ENCODE peak calls at places on chromosomes 5 and 9, in seven cellular contexts. One of them, this sample, is unnamed.

GRCh38 chr5:123142957-123143356 is 53.9 kb downstream of the PRDM6 start:
- DNase-seq in stimulated activated CD4-positive, alpha-beta T cell treated with anti-CD3 and anti-CD28 coated beads, Interleukin-12 subunit alpha, Interleukin-12 subunit beta, amount 100 ng/mL, for 4 hours: no peak
- DNase-seq in NCI-H1092: no peak
- DNase-seq in activated CD4-positive, alpha-beta T cell treated with anti-CD3 and anti-CD28 coated beads for 24 hours: no peak
- DNase-seq in activated naive CD4-positive, alpha-beta T cell treated with anti-CD3 and anti-CD28 coated beads, Interleukin-2, amount 50 U/mL, for 72 hours: no peak
- DNase-seq in brain microvascular endothelial cell: no peak
- DNase-seq in NT2/D1: no peak
- DNase-seq in this sample: no peak

GRCh38 chr9:14323083-14323968 is 9.4 kb upstream of the NFIB start:
- DNase-seq in stimulated activated CD4-positive, alpha-beta T cell treated with anti-CD3 and anti-CD28 coated beads, Interleukin-12 subunit alpha, Interleukin-12 subunit beta, amount 100 ng/mL, for 4 hours: no peak
- DNase-seq in NCI-H1092: peak; percentile 76
- DNase-seq in activated CD4-positive, alpha-beta T cell treated with anti-CD3 and anti-CD28 coated beads for 24 hours: no peak
- DNase-seq in activated naive CD4-positive, alpha-beta T cell treated with anti-CD3 and anti-CD28 coated beads, Interleukin-2, amount 50 U/mL, for 72 hours: no peak
- DNase-seq in brain microvascular endothelial cell: no peak
- DNase-seq in NT2/D1: no peak
- DNase-seq in this sample: no peak

GRCh38 chr9:137460363-137461315 is 1.5 kb upstream of the NSMF start:
- DNase-seq in stimulated activated CD4-positive, alpha-beta T cell treated with anti-CD3 and anti-CD28 coated beads, Interleukin-12 subunit alpha, Interleukin-12 subunit beta, amount 100 ng/mL, for 4 hours: no peak
- DNase-seq in NCI-H1092: no peak
- DNase-seq in activated CD4-positive, alpha-beta T cell treated with anti-CD3 and anti-CD28 coated beads for 24 hours: no peak
- DNase-seq in activated naive CD4-positive, alpha-beta T cell treated with anti-CD3 and anti-CD28 coated beads, Interleukin-2, amount 50 U/mL, for 72 hours: no peak
- DNase-seq in brain microvascular endothelial cell: no peak
- DNase-seq in NT2/D1: no peak
- DNase-seq in this sample: no peak

GRCh38 chr5:43019293-43019614 is 20.9 kb downstream of the ANXA2R start:
- DNase-seq in stimulated activated CD4-positive, alpha-beta T cell treated with anti-CD3 and anti-CD28 coated beads, Interleukin-12 subunit alpha, Interleukin-12 subunit beta, amount 100 ng/mL, for 4 hours: no peak
- DNase-seq in NCI-H1092: no peak
- DNase-seq in activated CD4-positive, alpha-beta T cell treated with anti-CD3 and anti-CD28 coated beads for 24 hours: no peak
- DNase-seq in activated naive CD4-positive, alpha-beta T cell treated with anti-CD3 and anti-CD28 coated beads, Interleukin-2, amount 50 U/mL, for 72 hours: no peak
- DNase-seq in brain microvascular endothelial cell: no peak
- DNase-seq in NT2/D1: no peak
- DNase-seq in this sample: no peak

GRCh38 chr5:116002116-116002906 is 30.0 kb upstream of the ARL14EPL start:
- DNase-seq in stimulated activated CD4-positive, alpha-beta T cell treated with anti-CD3 and anti-CD28 coated beads, Interleukin-12 subunit alpha, Interleukin-12 subunit beta, amount 100 ng/mL, for 4 hours: no peak
- DNase-seq in NCI-H1092: no peak
- DNase-seq in activated CD4-positive, alpha-beta T cell treated with anti-CD3 and anti-CD28 coated beads for 24 hours: no peak
- DNase-seq in activated naive CD4-positive, alpha-beta T cell treated with anti-CD3 and anti-CD28 coated beads, Interleukin-2, amount 50 U/mL, for 72 hours: no peak
- DNase-seq in brain microvascular endothelial cell: no peak
- DNase-seq in NT2/D1: no peak
- DNase-seq in this sample: no peak

GRCh38 chr9:88816141-88816540 is 175.1 kb upstream of the S1PR3 start:
- DNase-seq in stimulated activated CD4-positive, alpha-beta T cell treated with anti-CD3 and anti-CD28 coated beads, Interleukin-12 subunit alpha, Interleukin-12 subunit beta, amount 100 ng/mL, for 4 hours: no peak
- DNase-seq in NCI-H1092: no peak
- DNase-seq in activated CD4-positive, alpha-beta T cell treated with anti-CD3 and anti-CD28 coated beads for 24 hours: no peak
- DNase-seq in activated naive CD4-positive, alpha-beta T cell treated with anti-CD3 and anti-CD28 coated beads, Interleukin-2, amount 50 U/mL, for 72 hours: no peak
- DNase-seq in brain microvascular endothelial cell: peak; percentile 86
- DNase-seq in NT2/D1: no peak
- DNase-seq in this sample: no peak

GRCh38 chr9:16092627-16093091 is 539.8 kb downstream of the CCDC171 start:
- DNase-seq in stimulated activated CD4-positive, alpha-beta T cell treated with anti-CD3 and anti-CD28 coated beads, Interleukin-12 subunit alpha, Interleukin-12 subunit beta, amount 100 ng/mL, for 4 hours: no peak
- DNase-seq in NCI-H1092: no peak
- DNase-seq in activated CD4-positive, alpha-beta T cell treated with anti-CD3 and anti-CD28 coated beads for 24 hours: no peak
- DNase-seq in activated naive CD4-positive, alpha-beta T cell treated with anti-CD3 and anti-CD28 coated beads, Interleukin-2, amount 50 U/mL, for 72 hours: no peak
- DNase-seq in brain microvascular endothelial cell: no peak
- DNase-seq in NT2/D1: no peak
- DNase-seq in this sample: no peak

GRCh38 chr5:102196481-102196880 is 99.6 kb downstream of the SLCO4C1 start:
- DNase-seq in stimulated activated CD4-positive, alpha-beta T cell treated with anti-CD3 and anti-CD28 coated beads, Interleukin-12 subunit alpha, Interleukin-12 subunit beta, amount 100 ng/mL, for 4 hours: no peak
- DNase-seq in NCI-H1092: no peak
- DNase-seq in activated CD4-positive, alpha-beta T cell treated with anti-CD3 and anti-CD28 coated beads for 24 hours: no peak
- DNase-seq in activated naive CD4-positive, alpha-beta T cell treated with anti-CD3 and anti-CD28 coated beads, Interleukin-2, amount 50 U/mL, for 72 hours: no peak
- DNase-seq in brain microvascular endothelial cell: no peak
- DNase-seq in NT2/D1: no peak
- DNase-seq in this sample: no peak

GRCh38 chr9:130054428-130054786 is 701 bp downstream of the GPR107 start:
- DNase-seq in stimulated activated CD4-positive, alpha-beta T cell treated with anti-CD3 and anti-CD28 coated beads, Interleukin-12 subunit alpha, Interleukin-12 subunit beta, amount 100 ng/mL, for 4 hours: no peak
- DNase-seq in NCI-H1092: no peak
- DNase-seq in activated CD4-positive, alpha-beta T cell treated with anti-CD3 and anti-CD28 coated beads for 24 hours: no peak
- DNase-seq in activated naive CD4-positive, alpha-beta T cell treated with anti-CD3 and anti-CD28 coated beads, Interleukin-2, amount 50 U/mL, for 72 hours: no peak
- DNase-seq in brain microvascular endothelial cell: no peak
- DNase-seq in NT2/D1: no peak
- DNase-seq in this sample: no peak

GRCh38 chr9:96219615-96220257 is 82.2 kb downstream of the HSD17B3 start:
- DNase-seq in stimulated activated CD4-positive, alpha-beta T cell treated with anti-CD3 and anti-CD28 coated beads, Interleukin-12 subunit alpha, Interleukin-12 subunit beta, amount 100 ng/mL, for 4 hours: peak; percentile 44
- DNase-seq in NCI-H1092: peak; percentile 15
- DNase-seq in activated CD4-positive, alpha-beta T cell treated with anti-CD3 and anti-CD28 coated beads for 24 hours: no peak
- DNase-seq in activated naive CD4-positive, alpha-beta T cell treated with anti-CD3 and anti-CD28 coated beads, Interleukin-2, amount 50 U/mL, for 72 hours: peak; percentile 46
- DNase-seq in brain microvascular endothelial cell: no peak
- DNase-seq in NT2/D1: no peak
- DNase-seq in this sample: peak; percentile 21

GRCh38 chr9:91803143-91803940 is 146.7 kb downstream of the ROR2 start:
- DNase-seq in stimulated activated CD4-positive, alpha-beta T cell treated with anti-CD3 and anti-CD28 coated beads, Interleukin-12 subunit alpha, Interleukin-12 subunit beta, amount 100 ng/mL, for 4 hours: no peak
- DNase-seq in NCI-H1092: no peak
- DNase-seq in activated CD4-positive, alpha-beta T cell treated with anti-CD3 and anti-CD28 coated beads for 24 hours: no peak
- DNase-seq in activated naive CD4-positive, alpha-beta T cell treated with anti-CD3 and anti-CD28 coated beads, Interleukin-2, amount 50 U/mL, for 72 hours: no peak
- DNase-seq in brain microvascular endothelial cell: peak; percentile 38
- DNase-seq in NT2/D1: no peak
- DNase-seq in this sample: no peak

GRCh38 chr9:7089391-7089790 is 331.6 kb downstream of the KDM4C start:
- DNase-seq in stimulated activated CD4-positive, alpha-beta T cell treated with anti-CD3 and anti-CD28 coated beads, Interleukin-12 subunit alpha, Interleukin-12 subunit beta, amount 100 ng/mL, for 4 hours: no peak
- DNase-seq in NCI-H1092: no peak
- DNase-seq in activated CD4-positive, alpha-beta T cell treated with anti-CD3 and anti-CD28 coated beads for 24 hours: no peak
- DNase-seq in activated naive CD4-positive, alpha-beta T cell treated with anti-CD3 and anti-CD28 coated beads, Interleukin-2, amount 50 U/mL, for 72 hours: no peak
- DNase-seq in brain microvascular endothelial cell: no peak
- DNase-seq in NT2/D1: no peak
- DNase-seq in this sample: no peak

GRCh38 chr5:134174841-134175839 is 1.6 kb downstream of the SKP1 start:
- DNase-seq in stimulated activated CD4-positive, alpha-beta T cell treated with anti-CD3 and anti-CD28 coated beads, Interleukin-12 subunit alpha, Interleukin-12 subunit beta, amount 100 ng/mL, for 4 hours: no peak
- DNase-seq in NCI-H1092: no peak
- DNase-seq in activated CD4-positive, alpha-beta T cell treated with anti-CD3 and anti-CD28 coated beads for 24 hours: no peak
- DNase-seq in activated naive CD4-positive, alpha-beta T cell treated with anti-CD3 and anti-CD28 coated beads, Interleukin-2, amount 50 U/mL, for 72 hours: no peak
- DNase-seq in brain microvascular endothelial cell: peak; percentile 30
- DNase-seq in NT2/D1: no peak
- DNase-seq in this sample: no peak

GRCh38 chr5:140339636-140340035 is 6.8 kb downstream of the HBEGF start:
- DNase-seq in stimulated activated CD4-positive, alpha-beta T cell treated with anti-CD3 and anti-CD28 coated beads, Interleukin-12 subunit alpha, Interleukin-12 subunit beta, amount 100 ng/mL, for 4 hours: no peak
- DNase-seq in NCI-H1092: no peak
- DNase-seq in activated CD4-positive, alpha-beta T cell treated with anti-CD3 and anti-CD28 coated beads for 24 hours: no peak
- DNase-seq in activated naive CD4-positive, alpha-beta T cell treated with anti-CD3 and anti-CD28 coated beads, Interleukin-2, amount 50 U/mL, for 72 hours: no peak
- DNase-seq in brain microvascular endothelial cell: no peak
- DNase-seq in NT2/D1: no peak
- DNase-seq in this sample: no peak

GRCh38 chr9:4012446-4012845 is 287.4 kb downstream of the GLIS3 start:
- DNase-seq in stimulated activated CD4-positive, alpha-beta T cell treated with anti-CD3 and anti-CD28 coated beads, Interleukin-12 subunit alpha, Interleukin-12 subunit beta, amount 100 ng/mL, for 4 hours: no peak
- DNase-seq in NCI-H1092: no peak
- DNase-seq in activated CD4-positive, alpha-beta T cell treated with anti-CD3 and anti-CD28 coated beads for 24 hours: no peak
- DNase-seq in activated naive CD4-positive, alpha-beta T cell treated with anti-CD3 and anti-CD28 coated beads, Interleukin-2, amount 50 U/mL, for 72 hours: no peak
- DNase-seq in brain microvascular endothelial cell: peak; percentile 12
- DNase-seq in NT2/D1: no peak
- DNase-seq in this sample: no peak

GRCh38 chr9:98450486-98450885 is 195.0 kb upstream of the TBC1D2 start:
- DNase-seq in stimulated activated CD4-positive, alpha-beta T cell treated with anti-CD3 and anti-CD28 coated beads, Interleukin-12 subunit alpha, Interleukin-12 subunit beta, amount 100 ng/mL, for 4 hours: no peak
- DNase-seq in NCI-H1092: no peak
- DNase-seq in activated CD4-positive, alpha-beta T cell treated with anti-CD3 and anti-CD28 coated beads for 24 hours: no peak
- DNase-seq in activated naive CD4-positive, alpha-beta T cell treated with anti-CD3 and anti-CD28 coated beads, Interleukin-2, amount 50 U/mL, for 72 hours: no peak
- DNase-seq in brain microvascular endothelial cell: no peak
- DNase-seq in NT2/D1: no peak
- DNase-seq in this sample: no peak

GRCh38 chr5:155772009-155772662 is 554.8 kb upstream of the SGCD start:
- DNase-seq in stimulated activated CD4-positive, alpha-beta T cell treated with anti-CD3 and anti-CD28 coated beads, Interleukin-12 subunit alpha, Interleukin-12 subunit beta, amount 100 ng/mL, for 4 hours: no peak
- DNase-seq in NCI-H1092: no peak
- DNase-seq in activated CD4-positive, alpha-beta T cell treated with anti-CD3 and anti-CD28 coated beads for 24 hours: no peak
- DNase-seq in activated naive CD4-positive, alpha-beta T cell treated with anti-CD3 and anti-CD28 coated beads, Interleukin-2, amount 50 U/mL, for 72 hours: no peak
- DNase-seq in brain microvascular endothelial cell: no peak
- DNase-seq in NT2/D1: no peak
- DNase-seq in this sample: no peak

GRCh38 chr9:101536351-101536750 is 2.7 kb downstream of the RNF20 start:
- DNase-seq in stimulated activated CD4-positive, alpha-beta T cell treated with anti-CD3 and anti-CD28 coated beads, Interleukin-12 subunit alpha, Interleukin-12 subunit beta, amount 100 ng/mL, for 4 hours: no peak
- DNase-seq in NCI-H1092: no peak
- DNase-seq in activated CD4-positive, alpha-beta T cell treated with anti-CD3 and anti-CD28 coated beads for 24 hours: no peak
- DNase-seq in activated naive CD4-positive, alpha-beta T cell treated with anti-CD3 and anti-CD28 coated beads, Interleukin-2, amount 50 U/mL, for 72 hours: no peak
- DNase-seq in brain microvascular endothelial cell: peak; percentile 30
- DNase-seq in NT2/D1: no peak
- DNase-seq in this sample: no peak

GRCh38 chr9:127838375-127839078 is 15.9 kb downstream of the ENG start:
- DNase-seq in stimulated activated CD4-positive, alpha-beta T cell treated with anti-CD3 and anti-CD28 coated beads, Interleukin-12 subunit alpha, Interleukin-12 subunit beta, amount 100 ng/mL, for 4 hours: no peak
- DNase-seq in NCI-H1092: no peak
- DNase-seq in activated CD4-positive, alpha-beta T cell treated with anti-CD3 and anti-CD28 coated beads for 24 hours: no peak
- DNase-seq in activated naive CD4-positive, alpha-beta T cell treated with anti-CD3 and anti-CD28 coated beads, Interleukin-2, amount 50 U/mL, for 72 hours: no peak
- DNase-seq in brain microvascular endothelial cell: peak; percentile 82
- DNase-seq in NT2/D1: no peak
- DNase-seq in this sample: no peak

GRCh38 chr5:139091439-139092156 is 106.6 kb downstream of the SIL1 start:
- DNase-seq in stimulated activated CD4-positive, alpha-beta T cell treated with anti-CD3 and anti-CD28 coated beads, Interleukin-12 subunit alpha, Interleukin-12 subunit beta, amount 100 ng/mL, for 4 hours: no peak
- DNase-seq in NCI-H1092: peak; percentile 17
- DNase-seq in activated CD4-positive, alpha-beta T cell treated with anti-CD3 and anti-CD28 coated beads for 24 hours: no peak
- DNase-seq in activated naive CD4-positive, alpha-beta T cell treated with anti-CD3 and anti-CD28 coated beads, Interleukin-2, amount 50 U/mL, for 72 hours: no peak
- DNase-seq in brain microvascular endothelial cell: no peak
- DNase-seq in NT2/D1: no peak
- DNase-seq in this sample: no peak

GRCh38 chr9:94656190-94656589 is 16.9 kb upstream of the FBP1 start:
- DNase-seq in stimulated activated CD4-positive, alpha-beta T cell treated with anti-CD3 and anti-CD28 coated beads, Interleukin-12 subunit alpha, Interleukin-12 subunit beta, amount 100 ng/mL, for 4 hours: peak; percentile 8
- DNase-seq in NCI-H1092: no peak
- DNase-seq in activated CD4-positive, alpha-beta T cell treated with anti-CD3 and anti-CD28 coated beads for 24 hours: no peak
- DNase-seq in activated naive CD4-positive, alpha-beta T cell treated with anti-CD3 and anti-CD28 coated beads, Interleukin-2, amount 50 U/mL, for 72 hours: peak; percentile 44
- DNase-seq in brain microvascular endothelial cell: no peak
- DNase-seq in NT2/D1: no peak
- DNase-seq in this sample: no peak

GRCh38 chr5:134917070-134917831 is 12.3 kb downstream of the PCBD2 start:
- DNase-seq in stimulated activated CD4-positive, alpha-beta T cell treated with anti-CD3 and anti-CD28 coated beads, Interleukin-12 subunit alpha, Interleukin-12 subunit beta, amount 100 ng/mL, for 4 hours: no peak
- DNase-seq in NCI-H1092: no peak
- DNase-seq in activated CD4-positive, alpha-beta T cell treated with anti-CD3 and anti-CD28 coated beads for 24 hours: no peak
- DNase-seq in activated naive CD4-positive, alpha-beta T cell treated with anti-CD3 and anti-CD28 coated beads, Interleukin-2, amount 50 U/mL, for 72 hours: no peak
- DNase-seq in brain microvascular endothelial cell: no peak
- DNase-seq in NT2/D1: no peak
- DNase-seq in this sample: no peak

GRCh38 chr9:89919171-89919681 is 314.4 kb downstream of the GADD45G start:
- DNase-seq in stimulated activated CD4-positive, alpha-beta T cell treated with anti-CD3 and anti-CD28 coated beads, Interleukin-12 subunit alpha, Interleukin-12 subunit beta, amount 100 ng/mL, for 4 hours: no peak
- DNase-seq in NCI-H1092: peak; percentile 43
- DNase-seq in activated CD4-positive, alpha-beta T cell treated with anti-CD3 and anti-CD28 coated beads for 24 hours: no peak
- DNase-seq in activated naive CD4-positive, alpha-beta T cell treated with anti-CD3 and anti-CD28 coated beads, Interleukin-2, amount 50 U/mL, for 72 hours: peak; percentile 43
- DNase-seq in brain microvascular endothelial cell: no peak
- DNase-seq in NT2/D1: peak; percentile 48
- DNase-seq in this sample: no peak

GRCh38 chr9:71506821-71507220 is 261.5 kb downstream of the CEMIP2 start:
- DNase-seq in stimulated activated CD4-positive, alpha-beta T cell treated with anti-CD3 and anti-CD28 coated beads, Interleukin-12 subunit alpha, Interleukin-12 subunit beta, amount 100 ng/mL, for 4 hours: no peak
- DNase-seq in NCI-H1092: no peak
- DNase-seq in activated CD4-positive, alpha-beta T cell treated with anti-CD3 and anti-CD28 coated beads for 24 hours: no peak
- DNase-seq in activated naive CD4-positive, alpha-beta T cell treated with anti-CD3 and anti-CD28 coated beads, Interleukin-2, amount 50 U/mL, for 72 hours: no peak
- DNase-seq in brain microvascular endothelial cell: peak; percentile 18
- DNase-seq in NT2/D1: no peak
- DNase-seq in this sample: no peak

GRCh38 chr9:78399153-78399552 is 102.2 kb downstream of the PSAT1 start:
- DNase-seq in stimulated activated CD4-positive, alpha-beta T cell treated with anti-CD3 and anti-CD28 coated beads, Interleukin-12 subunit alpha, Interleukin-12 subunit beta, amount 100 ng/mL, for 4 hours: no peak
- DNase-seq in NCI-H1092: no peak
- DNase-seq in activated CD4-positive, alpha-beta T cell treated with anti-CD3 and anti-CD28 coated beads for 24 hours: no peak
- DNase-seq in activated naive CD4-positive, alpha-beta T cell treated with anti-CD3 and anti-CD28 coated beads, Interleukin-2, amount 50 U/mL, for 72 hours: no peak
- DNase-seq in brain microvascular endothelial cell: no peak
- DNase-seq in NT2/D1: no peak
- DNase-seq in this sample: no peak

GRCh38 chr9:86034863-86035734 is 64.3 kb downstream of the GOLM1 start:
- DNase-seq in stimulated activated CD4-positive, alpha-beta T cell treated with anti-CD3 and anti-CD28 coated beads, Interleukin-12 subunit alpha, Interleukin-12 subunit beta, amount 100 ng/mL, for 4 hours: no peak
- DNase-seq in NCI-H1092: peak; percentile 8
- DNase-seq in activated CD4-positive, alpha-beta T cell treated with anti-CD3 and anti-CD28 coated beads for 24 hours: peak; percentile 6
- DNase-seq in activated naive CD4-positive, alpha-beta T cell treated with anti-CD3 and anti-CD28 coated beads, Interleukin-2, amount 50 U/mL, for 72 hours: no peak
- DNase-seq in brain microvascular endothelial cell: peak; percentile 50
- DNase-seq in NT2/D1: peak; percentile 46
- DNase-seq in this sample: no peak

GRCh38 chr9:95045751-95046150 is 271.8 kb downstream of the FANCC start:
- DNase-seq in stimulated activated CD4-positive, alpha-beta T cell treated with anti-CD3 and anti-CD28 coated beads, Interleukin-12 subunit alpha, Interleukin-12 subunit beta, amount 100 ng/mL, for 4 hours: no peak
- DNase-seq in NCI-H1092: no peak
- DNase-seq in activated CD4-positive, alpha-beta T cell treated with anti-CD3 and anti-CD28 coated beads for 24 hours: no peak
- DNase-seq in activated naive CD4-positive, alpha-beta T cell treated with anti-CD3 and anti-CD28 coated beads, Interleukin-2, amount 50 U/mL, for 72 hours: no peak
- DNase-seq in brain microvascular endothelial cell: no peak
- DNase-seq in NT2/D1: no peak
- DNase-seq in this sample: no peak

GRCh38 chr5:159345336-159345735 is 15.0 kb upstream of the IL12B start:
- DNase-seq in stimulated activated CD4-positive, alpha-beta T cell treated with anti-CD3 and anti-CD28 coated beads, Interleukin-12 subunit alpha, Interleukin-12 subunit beta, amount 100 ng/mL, for 4 hours: no peak
- DNase-seq in NCI-H1092: no peak
- DNase-seq in activated CD4-positive, alpha-beta T cell treated with anti-CD3 and anti-CD28 coated beads for 24 hours: no peak
- DNase-seq in activated naive CD4-positive, alpha-beta T cell treated with anti-CD3 and anti-CD28 coated beads, Interleukin-2, amount 50 U/mL, for 72 hours: no peak
- DNase-seq in brain microvascular endothelial cell: no peak
- DNase-seq in NT2/D1: no peak
- DNase-seq in this sample: no peak

GRCh38 chr9:16627967-16628366 is 242.5 kb downstream of the BNC2 start:
- DNase-seq in stimulated activated CD4-positive, alpha-beta T cell treated with anti-CD3 and anti-CD28 coated beads, Interleukin-12 subunit alpha, Interleukin-12 subunit beta, amount 100 ng/mL, for 4 hours: no peak
- DNase-seq in NCI-H1092: no peak
- DNase-seq in activated CD4-positive, alpha-beta T cell treated with anti-CD3 and anti-CD28 coated beads for 24 hours: no peak
- DNase-seq in activated naive CD4-positive, alpha-beta T cell treated with anti-CD3 and anti-CD28 coated beads, Interleukin-2, amount 50 U/mL, for 72 hours: no peak
- DNase-seq in brain microvascular endothelial cell: peak; percentile 94
- DNase-seq in NT2/D1: no peak
- DNase-seq in this sample: no peak

GRCh38 chr9:73132034-73132776 is 19.5 kb upstream of the ANXA1 start:
- DNase-seq in stimulated activated CD4-positive, alpha-beta T cell treated with anti-CD3 and anti-CD28 coated beads, Interleukin-12 subunit alpha, Interleukin-12 subunit beta, amount 100 ng/mL, for 4 hours: peak; percentile 33
- DNase-seq in NCI-H1092: peak; percentile 26
- DNase-seq in activated CD4-positive, alpha-beta T cell treated with anti-CD3 and anti-CD28 coated beads for 24 hours: peak; percentile 24
- DNase-seq in activated naive CD4-positive, alpha-beta T cell treated with anti-CD3 and anti-CD28 coated beads, Interleukin-2, amount 50 U/mL, for 72 hours: peak; percentile 57
- DNase-seq in brain microvascular endothelial cell: peak; percentile 89
- DNase-seq in NT2/D1: no peak
- DNase-seq in this sample: peak; percentile 31

GRCh38 chr5:98769006-98769255 is 4.5 kb upstream of the RGMB start:
- DNase-seq in stimulated activated CD4-positive, alpha-beta T cell treated with anti-CD3 and anti-CD28 coated beads, Interleukin-12 subunit alpha, Interleukin-12 subunit beta, amount 100 ng/mL, for 4 hours: peak; percentile 57
- DNase-seq in NCI-H1092: no peak
- DNase-seq in activated CD4-positive, alpha-beta T cell treated with anti-CD3 and anti-CD28 coated beads for 24 hours: no peak
- DNase-seq in activated naive CD4-positive, alpha-beta T cell treated with anti-CD3 and anti-CD28 coated beads, Interleukin-2, amount 50 U/mL, for 72 hours: peak; percentile 64
- DNase-seq in brain microvascular endothelial cell: no peak
- DNase-seq in NT2/D1: no peak
- DNase-seq in this sample: no peak

GRCh38 chr5:52577546-52577945 is 210.2 kb upstream of the ITGA1 start:
- DNase-seq in stimulated activated CD4-positive, alpha-beta T cell treated with anti-CD3 and anti-CD28 coated beads, Interleukin-12 subunit alpha, Interleukin-12 subunit beta, amount 100 ng/mL, for 4 hours: no peak
- DNase-seq in NCI-H1092: no peak
- DNase-seq in activated CD4-positive, alpha-beta T cell treated with anti-CD3 and anti-CD28 coated beads for 24 hours: no peak
- DNase-seq in activated naive CD4-positive, alpha-beta T cell treated with anti-CD3 and anti-CD28 coated beads, Interleukin-2, amount 50 U/mL, for 72 hours: no peak
- DNase-seq in brain microvascular endothelial cell: no peak
- DNase-seq in NT2/D1: no peak
- DNase-seq in this sample: no peak

GRCh38 chr9:68704804-68705635 is at the start of gene PIP5K1B:
- DNase-seq in stimulated activated CD4-positive, alpha-beta T cell treated with anti-CD3 and anti-CD28 coated beads, Interleukin-12 subunit alpha, Interleukin-12 subunit beta, amount 100 ng/mL, for 4 hours: peak; percentile 23
- DNase-seq in NCI-H1092: peak; percentile 39
- DNase-seq in activated CD4-positive, alpha-beta T cell treated with anti-CD3 and anti-CD28 coated beads for 24 hours: peak; percentile 41
- DNase-seq in activated naive CD4-positive, alpha-beta T cell treated with anti-CD3 and anti-CD28 coated beads, Interleukin-2, amount 50 U/mL, for 72 hours: peak; percentile 66
- DNase-seq in brain microvascular endothelial cell: peak; percentile 27
- DNase-seq in NT2/D1: peak; percentile 70
- DNase-seq in this sample: peak; percentile 15

GRCh38 chr5:96934291-96934694 is 1.6 kb upstream of the LNPEP start:
- DNase-seq in stimulated activated CD4-positive, alpha-beta T cell treated with anti-CD3 and anti-CD28 coated beads, Interleukin-12 subunit alpha, Interleukin-12 subunit beta, amount 100 ng/mL, for 4 hours: no peak
- DNase-seq in NCI-H1092: no peak
- DNase-seq in activated CD4-positive, alpha-beta T cell treated with anti-CD3 and anti-CD28 coated beads for 24 hours: no peak
- DNase-seq in activated naive CD4-positive, alpha-beta T cell treated with anti-CD3 and anti-CD28 coated beads, Interleukin-2, amount 50 U/mL, for 72 hours: no peak
- DNase-seq in brain microvascular endothelial cell: no peak
- DNase-seq in NT2/D1: no peak
- DNase-seq in this sample: no peak

GRCh38 chr9:108704156-108704852 is 151.5 kb downstream of the ACTL7B start:
- DNase-seq in stimulated activated CD4-positive, alpha-beta T cell treated with anti-CD3 and anti-CD28 coated beads, Interleukin-12 subunit alpha, Interleukin-12 subunit beta, amount 100 ng/mL, for 4 hours: no peak
- DNase-seq in NCI-H1092: no peak
- DNase-seq in activated CD4-positive, alpha-beta T cell treated with anti-CD3 and anti-CD28 coated beads for 24 hours: no peak
- DNase-seq in activated naive CD4-positive, alpha-beta T cell treated with anti-CD3 and anti-CD28 coated beads, Interleukin-2, amount 50 U/mL, for 72 hours: no peak
- DNase-seq in brain microvascular endothelial cell: peak; percentile 2
- DNase-seq in NT2/D1: no peak
- DNase-seq in this sample: no peak